ENCODE peak calls at places on chromosomes 13 and 19, in four cellular contexts. B is head of caudate nucleus; J is activated T-helper 1 cell treated with anti-CD3 and anti-CD28 coated beads, Interleukin-2, amount 50 U/mL, for 16 hours; E is HT-29. D is an unnamed sample.

GRCh38 chr13:99876651-99877050 is 94.9 kb downstream of the ZIC5 start:
- DNase-seq in J (no peak), B (no peak), E (no peak), D (no peak)

GRCh38 chr13:101925731-101926130 is 473.3 kb downstream of the ITGBL1 start:
- DNase-seq in E (no peak), J (no peak), B (no peak), D (no peak)

GRCh38 chr19:13373599-13373998 is 132.7 kb downstream of the CACNA1A start:
- DNase-seq in J (no peak), E (no peak), B (no peak), D (peak)

GRCh38 chr13:39144941-39145533 is 106.8 kb downstream of the NHLRC3 start:
- DNase-seq in B (peak), J (no peak), E (peak), D (peak)

GRCh38 chr19:34707661-34708060 is 26.4 kb upstream of the ZNF181 start:
- DNase-seq in E (no peak), B (no peak), J (no peak), D (no peak)

GRCh38 chr19:1015061-1015781 is 5.7 kb downstream of the TMEM259 start:
- DNase-seq in J (no peak), E (no peak), B (no peak), D (no peak)

GRCh38 chr13:27288397-27288796 is 17.8 kb downstream of the RASL11A start:
- DNase-seq in J (no peak), B (no peak), E (no peak), D (no peak)

GRCh38 chr13:37747071-37747612 is 122.4 kb downstream of the TRPC4 start:
- DNase-seq in J (no peak), B (no peak), E (peak), D (no peak)

GRCh38 chr13:101049166-101049850 is 367.0 kb downstream of the NALCN start:
- DNase-seq in B (no peak), J (no peak), E (no peak), D (no peak)

GRCh38 chr19:39160889-39161672 is 35.5 kb downstream of the PAK4 start:
- DNase-seq in E (no peak), J (no peak), B (no peak), D (no peak)

GRCh38 chr13:79427265-79427664 is 21.2 kb upstream of the RBM26 start:
- DNase-seq in J (no peak), B (no peak), E (no peak), D (no peak)

GRCh38 chr19:45782820-45783785 is 813 bp upstream of the DMPK start:
- DNase-seq in B (no peak), J (no peak), E (no peak), D (no peak)

GRCh38 chr19:16285769-16286564 is 38.7 kb upstream of the KLF2 start:
- DNase-seq in J (no peak), B (peak), E (no peak), D (no peak)

GRCh38 chr19:3818479-3818878 is 32.3 kb upstream of the MATK start:
- DNase-seq in B (no peak), E (no peak), J (no peak), D (no peak)

GRCh38 chr19:35347171-35347929 is at the start of gene FFAR1:
- DNase-seq in E (no peak), B (no peak), J (no peak), D (no peak)

GRCh38 chr13:61275740-61276139 is 139.9 kb downstream of the PCDH20 start:
- DNase-seq in B (no peak), J (no peak), E (no peak), D (no peak)

GRCh38 chr13:75432045-75432444 is 49.9 kb downstream of the TBC1D4 start:
- DNase-seq in E (peak), B (no peak), J (no peak), D (peak)

GRCh38 chr19:405138-405965 is 3.6 kb downstream of the C2CD4C start:
- DNase-seq in B (no peak), E (no peak), J (no peak), D (no peak)

GRCh38 chr13:108919036-108919907 is 289.9 kb downstream of the MYO16 start:
- DNase-seq in B (no peak), J (no peak), E (peak), D (no peak)

D was measured in SK-MEL-5.